ENCODE peak calls at places on chromosome 20, in nine cellular contexts. K is CD8-positive, alpha-beta T cell; T is neural progenitor cell; F is iPS-NIHi11; Z is AG10803; O is HTR-8/SVneo; J is small intestine; B is GM13976; C is astrocyte of the hippocampus. R is an unnamed sample.
A peak's percentile ranks its signal among the peaks of the same experiment; 100 is the strongest.

GRCh38 chr20:44734938-44735337 is 10.7 kb upstream of the KCNK15 start:
- DNase-seq in O (peak; percentile 92), F (no peak), J (no peak), Z (peak; percentile 87), C (peak; percentile 73), K (no peak), B (no peak), T (peak; percentile 47), R (no peak)

GRCh38 chr20:19726126-19726525 is 31.9 kb upstream of the RIN2 start:
- DNase-seq in O (no peak), F (no peak), T (no peak), Z (peak; percentile 34), B (no peak), J (no peak), K (no peak), C (no peak), R (no peak)

GRCh38 chr20:18133962-18134361 is 3.7 kb upstream of the KAT14 start:
- DNase-seq in O (no peak), B (no peak), C (peak; percentile 28), K (no peak), T (no peak), J (peak; percentile 41), F (no peak), Z (no peak), R (no peak)

GRCh38 chr20:51171141-51171540 is 148.2 kb upstream of the KCNG1 start:
- DNase-seq in B (no peak), T (no peak), Z (no peak), O (no peak), C (no peak), F (no peak), K (no peak), J (no peak), R (no peak)

GRCh38 chr20:64231621-64232550 is 23.7 kb upstream of the PCMTD2 start:
- DNase-seq in K (no peak), O (no peak), T (no peak), F (no peak), C (no peak), Z (no peak), J (no peak), B (no peak), R (no peak)

GRCh38 chr20:53971096-53971683 is 99.2 kb downstream of the BCAS1 start:
- DNase-seq in F (no peak), C (no peak), B (no peak), O (no peak), J (no peak), Z (no peak), T (no peak), K (no peak), R (no peak)

GRCh38 chr20:61899971-61900370 is 165.7 kb downstream of the TAF4 start:
- DNase-seq in T (no peak), F (no peak), J (no peak), Z (no peak), O (no peak), B (no peak), C (peak; percentile 59), K (no peak), R (no peak)

GRCh38 chr20:641516-641913 is 11.5 kb downstream of the SRXN1 start:
- DNase-seq in C (no peak), K (no peak), J (no peak), F (peak; percentile 57), T (peak; percentile 53), Z (no peak), O (peak; percentile 54), B (no peak), R (no peak)

GRCh38 chr20:34559311-34560140 is 1.0 kb downstream of the MAP1LC3A start:
- DNase-seq in B (no peak), C (no peak), T (peak; percentile 20), J (no peak), K (no peak), O (no peak), Z (no peak), F (peak; percentile 36), R (peak; percentile 42)

GRCh38 chr20:8464368-8464767 is 332.3 kb downstream of the PLCB1 start:
- DNase-seq in T (no peak), O (no peak), J (peak; percentile 88), Z (no peak), B (no peak), K (no peak), F (no peak), C (no peak), R (no peak)

GRCh38 chr20:33332905-33333456 is 50.0 kb downstream of the BPIFB1 start:
- DNase-seq in B (no peak), T (no peak), F (peak; percentile 46), C (no peak), Z (no peak), O (no peak), J (no peak), K (no peak), R (no peak)

GRCh38 chr20:59235226-59235625 is 65.2 kb upstream of the EDN3 start:
- DNase-seq in C (no peak), K (peak; percentile 38), Z (no peak), J (no peak), B (no peak), T (no peak), F (no peak), O (no peak), R (no peak)

GRCh38 chr20:61901421-61902212 is 164.1 kb downstream of the TAF4 start:
- DNase-seq in T (no peak), F (no peak), B (no peak), K (no peak), Z (peak; percentile 12), J (no peak), C (no peak), O (no peak), R (no peak)

GRCh38 chr20:62243906-62244515 is 5.7 kb downstream of the OSBPL2 start:
- DNase-seq in K (no peak), O (no peak), B (no peak), Z (no peak), T (no peak), F (no peak), C (no peak), J (no peak), R (no peak)

GRCh38 chr20:38787870-38788269 is 17.6 kb upstream of the PPP1R16B start:
- DNase-seq in F (no peak), Z (no peak), T (no peak), O (no peak), C (no peak), J (no peak), B (no peak), K (no peak), R (no peak)

GRCh38 chr20:5626603-5627002 is 123.6 kb upstream of the SHLD1 start:
- DNase-seq in C (no peak), T (no peak), Z (no peak), O (no peak), K (no peak), F (no peak), B (no peak), J (no peak), R (no peak)

GRCh38 chr20:4855097-4855496 is 133.4 kb downstream of the PRND start:
- DNase-seq in T (no peak), Z (no peak), O (no peak), B (no peak), C (no peak), J (no peak), K (no peak), F (no peak), R (no peak)

GRCh38 chr20:7772376-7772775 is 167.9 kb downstream of the HAO1 start:
- DNase-seq in C (peak; percentile 26), T (no peak), O (no peak), Z (peak; percentile 81), B (no peak), J (no peak), F (no peak), K (no peak), R (no peak)

GRCh38 chr20:16241911-16242310 is 331.3 kb downstream of the KIF16B start:
- DNase-seq in B (no peak), F (no peak), K (no peak), Z (no peak), T (no peak), J (no peak), O (no peak), C (no peak), R (no peak)

GRCh38 chr20:2749343-2749950 is 51.0 kb downstream of the CPXM1 start:
- DNase-seq in F (no peak), C (no peak), Z (no peak), J (no peak), B (no peak), O (no peak), K (no peak), T (no peak), R (no peak)

GRCh38 chr20:58518387-58518786 is 3.2 kb upstream of the APCDD1L start:
- DNase-seq in F (no peak), B (no peak), C (no peak), K (no peak), T (no peak), O (no peak), J (no peak), Z (no peak), R (no peak)

GRCh38 chr20:25500880-25501351 is 84.4 kb downstream of the NINL start:
- DNase-seq in T (no peak), F (no peak), B (no peak), K (no peak), J (no peak), O (no peak), Z (no peak), C (no peak), R (peak; percentile 7)

GRCh38 chr20:5434116-5434515 is 117.4 kb upstream of the PROKR2 start:
- DNase-seq in K (no peak), O (no peak), F (no peak), B (no peak), J (no peak), C (no peak), T (no peak), Z (no peak), R (no peak)

GRCh38 chr20:9978395-9979004 is 56.3 kb upstream of the ANKEF1 start:
- DNase-seq in J (peak; percentile 78), B (peak; percentile 58), C (peak; percentile 87), F (peak; percentile 47), K (peak; percentile 25), O (peak; percentile 61), Z (peak; percentile 91), T (peak; percentile 80), R (peak; percentile 64)

GRCh38 chr20:4156411-4156810 is 141.1 kb upstream of the RNF24 start:
- DNase-seq in F (no peak), C (no peak), K (no peak), Z (no peak), T (no peak), B (no peak), O (no peak), J (no peak), R (no peak)

GRCh38 chr20:10536531-10536930 is 101.4 kb downstream of the SLX4IP start:
- DNase-seq in F (no peak), T (peak; percentile 27), C (peak; percentile 56), B (no peak), O (no peak), Z (peak; percentile 18), J (peak; percentile 23), K (no peak), R (no peak)

GRCh38 chr20:3312940-3313656 is 74.1 kb upstream of the SLC4A11 start:
- DNase-seq in K (no peak), B (no peak), C (peak; percentile 79), T (no peak), J (no peak), F (no peak), O (no peak), Z (peak; percentile 84), R (no peak)

GRCh38 chr20:19603390-19603753 is 154.7 kb upstream of the RIN2 start:
- DNase-seq in C (no peak), F (no peak), T (no peak), O (no peak), Z (no peak), B (no peak), J (no peak), K (no peak), R (no peak)

GRCh38 chr20:21154692-21155091 is 28.8 kb downstream of the KIZ start:
- DNase-seq in J (no peak), C (no peak), T (no peak), K (no peak), Z (no peak), O (no peak), F (no peak), B (no peak), R (no peak)

GRCh38 chr20:41510224-41510623 is 108.0 kb downstream of the CHD6 start:
- DNase-seq in C (no peak), J (no peak), Z (no peak), F (no peak), B (no peak), O (no peak), K (no peak), T (no peak), R (no peak)

GRCh38 chr20:25486377-25486776 is 78.9 kb downstream of the GINS1 start:
- DNase-seq in F (no peak), Z (peak; percentile 68), T (no peak), B (no peak), C (no peak), J (no peak), K (no peak), O (no peak), R (no peak)

R was measured in B cell.